ENCODE peak calls at places on chromosomes 3 and 15, in nine cellular contexts. B is foreskin fibroblast; P is GM12864; T is IMR-90; M is fibroblast of lung; H is mesendoderm; S is cardiac fibroblast; X is HCT116; I is CD8-positive, alpha-beta T cell. J is an unnamed sample.

GRCh38 chr15:77608774-77609173 is 23.9 kb downstream of the LINGO1 start:
- DNase-seq in B (peak; percentile 22), P (no peak), T (no peak), M (no peak), H (no peak), S (no peak), X (no peak), I (no peak), J (no peak)

GRCh38 chr3:123027292-123028232 is at the start of gene SEMA5B:
- DNase-seq in B (peak; percentile 54), P (no peak), T (no peak), M (peak; percentile 20), H (peak; percentile 93), S (peak; percentile 21), X (no peak), I (no peak), J (peak; percentile 28)

GRCh38 chr3:39376929-39377634 is 6.1 kb upstream of the SLC25A38 start:
- DNase-seq in B (no peak), P (no peak), T (no peak), M (no peak), H (peak; percentile 26), S (peak; percentile 9), X (no peak), I (no peak), J (peak; percentile 68)

GRCh38 chr3:173993299-173993698 is 595.8 kb downstream of the NLGN1 start:
- DNase-seq in B (peak; percentile 81), P (no peak), T (peak; percentile 58), M (peak; percentile 78), H (peak; percentile 77), S (peak; percentile 32), X (peak; percentile 27), I (no peak), J (peak; percentile 74)

GRCh38 chr3:87350367-87351199 is 74.2 kb upstream of the POU1F1 start:
- DNase-seq in B (peak; percentile 72), P (peak; percentile 4), T (peak; percentile 47), M (peak; percentile 42), H (peak; percentile 55), S (peak; percentile 65), X (peak; percentile 38), I (peak; percentile 6), J (peak; percentile 67)

GRCh38 chr3:173785004-173785403 is 387.5 kb downstream of the NLGN1 start:
- DNase-seq in B (peak; percentile 16), P (no peak), T (no peak), M (no peak), H (peak; percentile 53), S (no peak), X (no peak), I (no peak), J (no peak)

GRCh38 chr3:140529096-140529495 is 148.8 kb upstream of the TRIM42 start:
- DNase-seq in B (peak; percentile 6), P (no peak), T (peak; percentile 3), M (peak; percentile 100), H (peak; percentile 35), S (no peak), X (no peak), I (no peak), J (no peak)

GRCh38 chr15:64571857-64572291 is 111.5 kb downstream of the ZNF609 start:
- DNase-seq in B (no peak), P (peak; percentile 78), T (no peak), M (no peak), H (peak; percentile 52), S (no peak), X (no peak), I (no peak), J (peak; percentile 57)

GRCh38 chr3:11651900-11652299 is 8.2 kb upstream of the VGLL4 start:
- DNase-seq in B (peak; percentile 73), P (no peak), T (peak; percentile 63), M (peak; percentile 33), H (no peak), S (peak; percentile 69), X (peak; percentile 21), I (no peak), J (peak; percentile 62)

GRCh38 chr3:160885791-160886286 is 129.8 kb downstream of the PPM1L start:
- DNase-seq in B (peak; percentile 59), P (peak; percentile 19), T (peak; percentile 27), M (peak; percentile 72), H (peak; percentile 74), S (peak; percentile 61), X (no peak), I (no peak), J (peak; percentile 20)

GRCh38 chr3:136428167-136428566 is 178.0 kb downstream of the PCCB start:
- DNase-seq in B (no peak), P (no peak), T (no peak), M (peak; percentile 4), H (peak; percentile 61), S (peak; percentile 14), X (no peak), I (no peak), J (no peak)

GRCh38 chr3:129703913-129704312 is 97.4 kb upstream of the PLXND1 start:
- DNase-seq in B (no peak), P (no peak), T (peak; percentile 1), M (no peak), H (no peak), S (peak; percentile 8), X (no peak), I (no peak), J (no peak)

GRCh38 chr3:100041328-100041749 is 73.0 kb downstream of the FILIP1L start:
- DNase-seq in B (peak; percentile 87), P (no peak), T (peak; percentile 91), M (peak; percentile 92), H (peak; percentile 58), S (peak; percentile 95), X (peak; percentile 8), I (no peak), J (peak; percentile 99)

GRCh38 chr3:9101286-9101685 is 138.0 kb upstream of the RAD18 start:
- DNase-seq in B (no peak), P (no peak), T (no peak), M (no peak), H (peak; percentile 74), S (no peak), X (no peak), I (no peak), J (peak; percentile 7)

GRCh38 chr3:119871571-119871970 is 89.7 kb downstream of the NR1I2 start:
- DNase-seq in B (no peak), P (no peak), T (no peak), M (no peak), H (no peak), S (no peak), X (no peak), I (no peak), J (no peak)

GRCh38 chr15:99135194-99135593 is 30.3 kb downstream of the SYNM start:
- DNase-seq in B (peak; percentile 23), P (peak; percentile 15), T (peak; percentile 47), M (no peak), H (no peak), S (no peak), X (no peak), I (no peak), J (peak; percentile 54)

DNA sequence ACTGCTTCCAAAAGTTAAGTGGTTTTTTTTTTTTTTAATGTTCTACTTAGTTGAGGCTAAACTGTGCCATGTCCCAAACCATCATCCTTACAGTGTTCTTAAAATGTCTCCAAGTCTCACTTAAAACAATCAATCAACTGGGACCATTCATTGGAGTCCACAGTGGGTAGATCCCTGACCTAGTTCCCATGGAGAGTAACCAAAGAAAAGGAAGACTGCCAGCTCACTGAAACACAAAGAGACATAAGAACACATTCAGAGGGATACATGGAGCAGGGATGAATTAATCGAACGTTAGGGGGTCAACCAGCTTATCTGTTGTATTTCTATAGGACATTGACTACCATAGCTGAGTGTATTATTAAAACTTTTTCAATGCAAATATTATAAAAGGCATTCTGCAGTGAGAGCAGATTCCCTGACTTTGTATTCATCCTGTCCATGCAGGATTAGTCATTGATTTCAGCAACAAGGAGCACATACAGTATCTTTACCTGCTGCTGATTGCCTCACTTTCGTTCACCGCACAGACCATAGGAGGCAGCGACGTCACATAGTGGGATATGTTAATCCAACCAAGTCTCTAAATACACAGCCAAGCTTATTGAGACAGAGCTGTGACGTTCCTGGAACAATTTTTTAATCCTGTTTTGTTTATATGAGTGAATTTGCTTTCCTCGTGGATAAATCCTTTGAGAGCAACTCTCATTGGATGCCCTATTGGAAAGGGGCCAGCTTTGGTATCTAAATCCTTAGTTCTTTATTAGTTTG is 365.0 kb upstream of the RBMS3 start:
- DNase-seq in B (peak; percentile 64), P (no peak), T (peak; percentile 91), M (peak; percentile 78), H (peak; percentile 78), S (peak; percentile 80), X (peak; percentile 26), I (no peak), J (peak; percentile 80)
- H3K4me3 ChIP-seq in B (no peak overlapping the region), P (no peak overlapping the region), T (no peak overlapping the region), M (peak overlapping the region; percentile 34), H (no peak overlapping the region), S (no peak overlapping the region), X (no peak overlapping the region), I (no peak overlapping the region), J (no peak overlapping the region)

GRCh38 chr3:112632596-112632995 is 8.3 kb downstream of the CCDC80 start:
- DNase-seq in B (no peak), P (no peak), T (peak; percentile 41), M (no peak), H (no peak), S (no peak), X (no peak), I (no peak), J (no peak)
- H3K4me3 ChIP-seq in B (peak overlapping the region; percentile 28), P (no peak overlapping the region), T (no peak overlapping the region), M (peak overlapping the region; percentile 1), H (no peak overlapping the region), S (peak overlapping the region; percentile 71), X (no peak overlapping the region), I (no peak overlapping the region), J (no peak overlapping the region)

GRCh38 chr3:158569717-158570244 is 1.2 kb upstream of the MLF1 start:
- DNase-seq in B (no peak), P (no peak), T (no peak), M (no peak), H (no peak), S (no peak), X (no peak), I (no peak), J (no peak)

GRCh38 chr3:158571969-158572765 is 1.2 kb downstream of the MLF1 start:
- DNase-seq in B (no peak), P (no peak), T (no peak), M (no peak), H (no peak), S (no peak), X (no peak), I (no peak), J (no peak)

GRCh38 chr3:158568784-158569183 is 2.2 kb upstream of the MLF1 start:
- DNase-seq in B (no peak), P (no peak), T (no peak), M (peak; percentile 38), H (no peak), S (no peak), X (no peak), I (no peak), J (no peak)

GRCh38 chr3:158572766-158573060 is 1.7 kb downstream of the MLF1 start:
- DNase-seq in B (no peak), P (no peak), T (no peak), M (no peak), H (no peak), S (no peak), X (no peak), I (no peak), J (no peak)

GRCh38 chr3:158570999-158571702 is at the start of gene MLF1:
- DNase-seq in B (peak; percentile 98), P (peak; percentile 71), T (peak; percentile 93), M (peak; percentile 95), H (peak; percentile 99), S (peak; percentile 98), X (peak; percentile 90), I (peak; percentile 69), J (peak; percentile 98)
- H3K4me3 ChIP-seq in B (peak within 1 kb of the TSS; percentile 86), P (peak within 1 kb of the TSS; percentile 36), T (peak within 1 kb of the TSS; percentile 52), M (peak within 1 kb of the TSS; percentile 55), H (peak within 1 kb of the TSS; percentile 82), S (peak within 1 kb of the TSS; percentile 54), X (peak within 1 kb of the TSS; percentile 63), I (peak within 1 kb of the TSS; percentile 31), J (peak within 1 kb of the TSS; percentile 54)

GRCh38 chr3:128548426-128549282 is 55.7 kb upstream of the GATA2 start:
- DNase-seq in B (no peak), P (no peak), T (peak; percentile 45), M (peak; percentile 75), H (no peak), S (peak; percentile 81), X (no peak), I (no peak), J (peak; percentile 73)
- H3K4me3 ChIP-seq in B (no peak overlapping the region), P (no peak overlapping the region), T (no peak overlapping the region), M (no peak overlapping the region), H (no peak overlapping the region), S (no peak overlapping the region), X (no peak overlapping the region), I (no peak overlapping the region), J (no peak overlapping the region)

J was measured in endothelial cell of umbilical vein.